ENCODE peak calls at places on chromosomes 5 and 9, in six cellular contexts. G is adipocyte, P is tibial nerve, S is pancreas, O is AG04450, M is NT2/D1. B is an unnamed sample.
A peak's percentile ranks its signal among the peaks of the same experiment; 100 is the strongest.

GRCh38 chr5:141605523-141606277 is 13.1 kb downstream of the DIAPH1 start:
- DNase-seq in G (no peak), P (no peak), S (no peak), O (no peak), M (no peak), B (peak; percentile 59)

GRCh38 chr5:6482735-6483134 is 34.1 kb downstream of the UBE2QL1 start:
- DNase-seq in G (no peak), P (no peak), S (no peak), O (no peak), M (no peak), B (no peak)

GRCh38 chr5:131773805-131774204 is 23.0 kb downstream of the FNIP1 start:
- DNase-seq in G (no peak), P (no peak), S (no peak), O (no peak), M (no peak), B (no peak)

GRCh38 chr9:22307013-22307711 is 139.5 kb upstream of the DMRTA1 start:
- DNase-seq in G (peak; percentile 88), P (no peak), S (no peak), O (peak; percentile 13), M (peak; percentile 61), B (no peak)

GRCh38 chr9:27442464-27442863 is 81.6 kb upstream of the IFNK start:
- DNase-seq in G (no peak), P (no peak), S (no peak), O (no peak), M (no peak), B (no peak)

GRCh38 chr5:34585601-34586104 is 70.5 kb upstream of the RAI14 start:
- DNase-seq in G (no peak), P (no peak), S (no peak), O (no peak), M (no peak), B (no peak)

GRCh38 chr5:74851684-74852353 is 14.4 kb downstream of the FAM169A start:
- DNase-seq in G (peak; percentile 71), P (no peak), S (no peak), O (no peak), M (no peak), B (no peak)

GRCh38 chr9:110152704-110153374 is 55.1 kb downstream of the C9orf152 start:
- DNase-seq in G (peak; percentile 82), P (no peak), S (no peak), O (no peak), M (peak; percentile 38), B (no peak)

GRCh38 chr9:134992755-134993124 is 75.0 kb upstream of the FCN1 start:
- DNase-seq in G (peak; percentile 13), P (peak; percentile 65), S (peak; percentile 30), O (no peak), M (no peak), B (peak; percentile 66)

GRCh38 chr9:130901498-130902203 is 5.0 kb upstream of the QRFP start:
- DNase-seq in G (no peak), P (no peak), S (no peak), O (no peak), M (no peak), B (no peak)

GRCh38 chr5:92424785-92425426 is 1041.8 kb upstream of the ARRDC3 start:
- DNase-seq in G (no peak), P (no peak), S (no peak), O (no peak), M (no peak), B (no peak)

DNA sequence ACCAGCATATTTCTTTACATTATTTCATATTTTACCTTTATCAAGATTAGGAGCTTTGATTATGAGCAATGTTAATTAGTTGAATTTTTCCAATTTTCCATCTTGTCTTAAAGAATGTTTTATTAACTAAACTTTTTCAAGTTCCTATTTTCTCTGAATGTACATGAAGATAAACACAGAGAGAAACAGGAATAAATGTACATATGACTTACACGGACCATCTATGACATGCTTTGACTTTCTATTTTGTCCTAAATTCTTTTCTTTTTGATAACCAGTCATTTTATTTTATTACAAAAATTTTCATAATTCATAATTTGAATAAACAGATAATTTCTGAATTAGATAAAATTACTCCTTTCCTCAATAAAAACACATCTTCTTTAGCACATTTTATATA is 1038.8 kb upstream of the ARRDC3 start:
- DNase-seq in G (no peak), P (no peak), S (no peak), O (no peak), M (no peak), B (no peak)
- H3K9me3 ChIP-seq in G (peaks cover 35% of the 10 kb centered on the region), P (no peaks in the 10 kb centered on the region), S (no peaks in the 10 kb centered on the region), O (no peaks in the 10 kb centered on the region), M (peaks cover 25% of the 10 kb centered on the region), B (no peaks in the 10 kb centered on the region)

DNA sequence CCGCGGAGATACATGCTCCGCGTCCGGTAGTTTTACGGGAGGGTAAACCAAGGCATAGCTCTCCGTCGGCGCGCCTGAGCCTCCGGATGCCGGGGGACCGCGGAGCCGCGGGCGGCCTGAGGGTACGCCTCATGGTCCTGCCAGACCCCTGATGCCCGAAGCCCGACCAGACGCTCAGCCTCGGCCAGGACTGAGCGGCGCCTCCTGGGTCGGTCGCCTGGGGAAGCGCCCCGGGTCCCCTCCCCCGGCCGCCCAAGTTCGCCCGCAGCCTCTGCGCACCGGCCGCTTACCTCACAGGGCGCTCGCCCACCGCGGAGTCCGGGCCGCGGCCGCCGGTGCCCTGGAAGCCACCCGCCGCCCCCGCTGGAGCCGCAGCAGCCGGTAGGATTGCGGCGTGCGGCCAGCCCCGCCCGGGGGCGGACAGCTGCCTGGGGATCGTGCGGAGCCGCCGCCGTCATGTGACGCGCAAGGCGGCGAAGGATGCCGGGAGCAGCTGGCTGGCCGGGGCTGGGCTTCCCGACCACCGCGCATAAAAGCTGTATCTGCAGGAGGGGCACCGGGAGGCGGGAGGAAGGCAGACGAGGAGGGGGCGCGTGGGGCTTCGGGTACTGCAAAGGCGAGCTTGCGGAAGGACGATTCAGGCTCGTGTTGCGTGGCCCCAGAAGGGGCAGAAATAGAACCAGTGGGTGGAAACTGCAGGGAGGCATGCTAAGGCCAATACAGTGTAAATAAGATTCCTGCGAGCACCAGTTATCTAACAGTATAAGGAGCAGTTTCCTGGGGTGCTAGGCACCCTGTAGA is at the start of gene FBXO10:
- DNase-seq in G (peak; percentile 90), P (peak; percentile 29), S (peak; percentile 85), O (no peak), M (peak; percentile 63), B (peak; percentile 77)
- H3K9me3 ChIP-seq in G (no peaks in the 10 kb centered on the region), P (no peaks in the 10 kb centered on the region), S (no peaks in the 10 kb centered on the region), O (no peaks in the 10 kb centered on the region), M (no peaks in the 10 kb centered on the region), B (no peaks in the 10 kb centered on the region)

GRCh38 chr5:53113947-53114346 is 4.4 kb upstream of the MOCS2 start:
- DNase-seq in G (no peak), P (no peak), S (no peak), O (no peak), M (no peak), B (no peak)
- H3K9me3 ChIP-seq in G (no peaks in the 10 kb centered on the region), P (no peaks in the 10 kb centered on the region), S (no peaks in the 10 kb centered on the region), O (no peaks in the 10 kb centered on the region), M (peaks cover 6% of the 10 kb centered on the region), B (no peaks in the 10 kb centered on the region)

GRCh38 chr5:179033004-179033580 is 9.5 kb downstream of the ZNF879 start:
- DNase-seq in G (no peak), P (no peak), S (no peak), O (no peak), M (no peak), B (no peak)
- H3K9me3 ChIP-seq in G (peaks cover 96% of the 10 kb centered on the region), P (peaks cover 37% of the 10 kb centered on the region), S (peaks cover 27% of the 10 kb centered on the region), O (peaks cover 44% of the 10 kb centered on the region), M (peaks cover 65% of the 10 kb centered on the region), B (peaks cover 99% of the 10 kb centered on the region)

GRCh38 chr9:118640836-118641557 is 728.2 kb downstream of the BRINP1 start:
- DNase-seq in G (no peak), P (no peak), S (no peak), O (no peak), M (no peak), B (no peak)

GRCh38 chr9:118631956-118632355 is 737.3 kb downstream of the BRINP1 start:
- DNase-seq in G (no peak), P (no peak), S (no peak), O (no peak), M (no peak), B (no peak)

GRCh38 chr9:118635416-118635815 is 733.8 kb downstream of the BRINP1 start:
- DNase-seq in G (no peak), P (no peak), S (no peak), O (no peak), M (no peak), B (no peak)

GRCh38 chr9:118643118-118643517 is 726.1 kb downstream of the BRINP1 start:
- DNase-seq in G (peak; percentile 0), P (no peak), S (no peak), O (no peak), M (peak; percentile 60), B (peak; percentile 63)

DNA sequence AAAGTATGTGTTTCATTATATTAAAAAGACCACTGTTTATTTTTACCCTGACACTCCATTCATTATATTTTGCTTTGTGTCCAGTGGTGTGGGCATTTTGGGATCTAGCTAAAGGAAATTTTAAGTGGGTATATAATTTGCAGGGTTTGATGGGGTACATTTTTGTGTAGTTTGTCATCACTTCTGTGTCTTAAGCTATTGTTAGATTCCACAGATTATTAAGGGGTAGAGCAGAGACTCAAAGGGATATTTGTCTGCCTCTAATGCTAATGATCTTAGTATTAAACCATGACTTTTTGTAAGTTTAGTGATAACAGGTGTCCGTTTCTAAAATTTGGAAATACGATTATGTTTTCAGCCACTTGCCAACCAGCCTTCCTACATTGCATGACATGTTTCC is 731.6 kb downstream of the BRINP1 start:
- DNase-seq in G (no peak), P (no peak), S (no peak), O (no peak), M (no peak), B (no peak)
- H3K9me3 ChIP-seq in G (peaks cover 17% of the 10 kb centered on the region), P (no peaks in the 10 kb centered on the region), S (no peaks in the 10 kb centered on the region), O (peaks cover 9% of the 10 kb centered on the region), M (peaks cover 19% of the 10 kb centered on the region), B (no peaks in the 10 kb centered on the region)

DNA sequence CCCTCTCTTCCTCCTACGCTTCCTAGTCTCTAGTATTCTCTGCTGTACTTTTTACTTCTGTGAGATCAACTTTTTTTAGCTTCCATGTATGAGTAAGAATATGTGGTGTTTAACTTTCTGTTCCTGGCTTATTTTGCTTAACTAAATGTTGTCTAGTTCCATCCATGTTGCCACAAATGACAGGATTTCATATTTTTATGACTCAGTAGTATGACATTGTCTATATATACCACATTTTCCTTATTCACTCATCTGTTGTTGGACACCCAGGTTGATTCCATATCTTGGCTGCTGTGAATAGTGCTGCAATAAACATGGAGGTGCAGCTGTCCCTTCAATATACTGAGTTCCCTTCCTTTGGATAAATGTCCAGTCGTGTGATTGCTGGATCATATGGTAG is 34.8 kb downstream of the FGD3 start:
- DNase-seq in G (no peak), P (no peak), S (no peak), O (no peak), M (no peak), B (no peak)
- H3K9me3 ChIP-seq in G (peaks cover 17% of the 10 kb centered on the region), P (no peaks in the 10 kb centered on the region), S (no peaks in the 10 kb centered on the region), O (peaks cover 12% of the 10 kb centered on the region), M (peaks cover 78% of the 10 kb centered on the region), B (peaks cover 7% of the 10 kb centered on the region)